ENCODE peak calls at places on chromosome 4, in six cellular contexts. Y is neuronal stem cell, L is IMR-90, T is trophoblast cell, V is mesendoderm, C is H1. Z is an unnamed sample.

GRCh38 chr4:8290701-8290970 is 21.1 kb downstream of the HTRA3 start:
- DNase-seq in V (no peak), T (no peak), C (no peak), L (no peak), Y (no peak), Z (no peak)

GRCh38 chr4:73682508-73682907 is 57.9 kb upstream of the CXCL8 start:
- DNase-seq in V (no peak), Y (no peak), C (no peak), L (no peak), T (no peak), Z (no peak)

GRCh38 chr4:55312491-55313101 is 33.4 kb upstream of the SRD5A3 start:
- DNase-seq in L (peak), Y (no peak), C (peak), T (peak), V (peak), Z (peak)

GRCh38 chr4:10243856-10244255 is 127.3 kb upstream of the WDR1 start:
- DNase-seq in Y (no peak), T (no peak), V (no peak), C (no peak), L (no peak), Z (no peak)

GRCh38 chr4:81638698-81639097 is 167.0 kb upstream of the RASGEF1B start:
- DNase-seq in T (no peak), Y (no peak), L (no peak), C (no peak), V (no peak), Z (no peak)

GRCh38 chr4:183757105-183757504 is 98.0 kb downstream of the TRAPPC11 start:
- DNase-seq in T (peak), C (no peak), V (no peak), L (no peak), Y (no peak), Z (no peak)

GRCh38 chr4:86835677-86836076 is 13.5 kb downstream of the SLC10A6 start:
- DNase-seq in Y (no peak), T (no peak), C (no peak), L (no peak), V (no peak), Z (no peak)

GRCh38 chr4:26884486-26884988 is 23.9 kb downstream of the STIM2 start:
- DNase-seq in Y (no peak), V (no peak), L (no peak), C (no peak), T (no peak), Z (no peak)

GRCh38 chr4:8218371-8219050 is 19.4 kb downstream of the SH3TC1 start:
- DNase-seq in Y (no peak), T (no peak), V (no peak), C (no peak), L (no peak), Z (no peak)

GRCh38 chr4:110508827-110509446 is 33.0 kb downstream of the ENPEP start:
- DNase-seq in T (peak), Y (no peak), L (peak), V (peak), C (no peak), Z (peak)

GRCh38 chr4:95256108-95256835 is 292.5 kb downstream of the UNC5C start:
- DNase-seq in Y (no peak), V (no peak), L (peak), T (no peak), C (no peak), Z (peak)
- H4K8ac ChIP-seq in Y (no peak), V (no peak), L (peak), T (no peak), C (no peak), Z (no peak)

DNA sequence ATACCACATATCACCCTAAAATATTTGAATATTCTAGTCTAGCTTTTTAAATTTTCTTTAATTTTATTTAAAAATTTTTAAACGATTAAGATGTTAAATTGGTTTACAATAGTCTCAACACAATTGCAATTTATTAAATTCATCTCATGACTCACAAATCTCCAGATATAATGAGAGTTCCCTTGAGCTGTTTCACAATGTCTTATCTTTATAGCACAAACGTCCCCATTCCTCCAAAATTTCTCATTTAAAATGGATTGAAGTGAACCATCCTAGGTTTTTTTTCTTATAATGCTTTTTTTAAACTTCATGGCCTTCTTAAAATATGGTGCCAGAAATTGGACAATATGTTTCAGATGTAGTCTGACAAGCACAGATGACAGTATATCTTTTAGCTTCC is 204.4 kb downstream of the GABRB1 start:
- DNase-seq in V (no peak), L (no peak), C (no peak), T (peak), Y (no peak), Z (no peak)
- H3K4me3 ChIP-seq in V (no peak), L (no peak), C (no peak), T (no peak), Y (no peak), Z (no peak)

GRCh38 chr4:88535090-88535755 is 11.6 kb upstream of the PYURF start:
- DNase-seq in V (no peak), Y (no peak), L (no peak), T (no peak), C (no peak), Z (no peak)
- H4K8ac ChIP-seq in V (no peak), Y (no peak), L (peak), T (no peak), C (no peak), Z (no peak)

GRCh38 chr4:145734051-145734450 is 54.1 kb downstream of the C4orf51 start:
- DNase-seq in V (peak), C (no peak), T (peak), Y (no peak), L (no peak), Z (peak)

GRCh38 chr4:145731026-145731425 is 51.1 kb downstream of the C4orf51 start:
- DNase-seq in T (no peak), V (no peak), Y (no peak), L (peak), C (no peak), Z (peak)

GRCh38 chr4:145732416-145732815 is 52.5 kb downstream of the C4orf51 start:
- DNase-seq in L (no peak), V (no peak), Y (no peak), C (no peak), T (no peak), Z (peak)

GRCh38 chr4:145732895-145733880 is 53.2 kb downstream of the C4orf51 start:
- DNase-seq in T (peak), V (peak), Y (peak), C (peak), L (peak), Z (peak)

DNA sequence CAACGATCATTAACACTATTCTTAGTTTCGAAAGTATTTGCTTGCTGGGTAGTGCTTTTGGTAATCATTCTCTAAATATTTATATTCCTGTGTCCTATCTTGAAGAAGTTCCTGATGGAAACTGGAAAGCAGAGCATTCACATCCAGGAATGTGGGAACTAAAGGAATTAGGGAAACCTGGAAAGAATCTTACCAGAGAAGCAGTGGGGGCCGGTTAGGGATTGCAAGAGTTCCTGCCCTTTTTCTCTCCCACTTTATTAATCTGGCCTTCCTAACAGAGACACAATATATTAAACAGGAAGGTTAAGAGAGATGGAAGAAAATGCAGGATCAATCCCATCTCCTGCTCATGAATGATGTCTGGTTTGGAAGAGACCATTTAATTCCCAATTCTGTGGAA is 52.1 kb downstream of the C4orf51 start:
- DNase-seq in T (no peak), L (no peak), V (peak), Y (no peak), C (no peak), Z (peak)
- H3K4me3 ChIP-seq in T (no peak), L (no peak), V (no peak), Y (no peak), C (peak), Z (no peak)

GRCh38 chr4:102827674-102828496 is 534 bp upstream of the UBE2D3 start:
- DNase-seq in L (peak), C (peak), Y (peak), V (peak), T (peak), Z (peak)
- H4K8ac ChIP-seq in L (peak), C (peak), Y (peak), V (no peak), T (peak), Z (peak)

GRCh38 chr4:37453361-37454262 is 209.1 kb downstream of the NWD2 start:
- DNase-seq in L (no peak), Y (peak), T (peak), V (peak), C (no peak), Z (peak)

GRCh38 chr4:37450911-37451310 is 206.4 kb downstream of the NWD2 start:
- DNase-seq in Y (no peak), T (no peak), L (no peak), V (no peak), C (no peak), Z (no peak)

GRCh38 chr4:37454263-37454800 is 209.8 kb downstream of the NWD2 start:
- DNase-seq in L (no peak), V (no peak), Y (no peak), C (no peak), T (no peak), Z (no peak)

GRCh38 chr4:37451646-37452045 is 207.1 kb downstream of the NWD2 start:
- DNase-seq in C (no peak), V (no peak), Y (no peak), L (no peak), T (no peak), Z (no peak)

GRCh38 chr4:37453004-37453360 is 208.4 kb downstream of the NWD2 start:
- DNase-seq in T (peak), Y (peak), L (peak), V (peak), C (no peak), Z (peak)
- H3K4me3 ChIP-seq in T (peak), Y (no peak), L (no peak), V (no peak), C (peak), Z (no peak)

DNA sequence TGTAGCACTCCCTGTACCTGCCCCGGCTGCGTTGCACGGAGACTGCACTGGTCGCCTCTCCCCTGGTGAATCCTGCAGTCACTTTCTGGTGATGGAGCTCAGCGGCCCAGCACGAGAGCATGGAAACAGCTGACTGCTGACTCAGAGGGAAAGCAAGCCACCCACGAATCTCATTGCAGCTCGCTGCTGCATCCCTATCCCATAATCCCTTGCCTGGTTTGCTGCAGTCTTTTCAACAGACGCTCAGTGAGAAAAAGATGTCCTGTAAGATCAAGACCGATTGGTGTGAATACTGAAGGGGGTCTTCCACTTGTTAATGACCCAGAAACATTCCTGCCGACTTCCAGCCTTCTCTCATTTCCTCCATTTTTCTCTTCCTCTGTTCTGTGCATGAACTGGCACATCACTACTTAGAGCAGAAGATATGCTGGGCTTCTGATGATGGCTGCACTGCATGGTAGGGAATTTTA is 52.9 kb downstream of the TRIM2 start:
- DNase-seq in C (no peak), L (peak), V (peak), Y (peak), T (peak), Z (peak)
- H4K8ac ChIP-seq in C (peak), L (peak), V (no peak), Y (no peak), T (peak), Z (peak)

Z was measured in mesenchymal stem cell.